ENCODE peak calls at places on chromosome 1, in eight cellular contexts. J is dorsolateral prefrontal cortex, I is upper lobe of right lung, S is PC-9, V is fibroblast of mammary gland, F is HCT116, H is heart right ventricle, W is transverse colon. Q is an unnamed sample.

GRCh38 chr1:244381887-244382565 is 69.7 kb downstream of the ADSS2 start:
- DNase-seq in J (no peak), I (no peak), S (no peak), V (peak; percentile 76), F (no peak), H (no peak), W (no peak), Q (no peak)

GRCh38 chr1:165512817-165513216 is 31.0 kb upstream of the LRRC52 start:
- DNase-seq in J (no peak), I (no peak), S (no peak), V (no peak), F (no peak), H (no peak), W (no peak), Q (no peak)

GRCh38 chr1:199009447-199009846 is 370.6 kb downstream of the PTPRC start:
- DNase-seq in J (no peak), I (no peak), S (no peak), V (no peak), F (no peak), H (no peak), W (no peak), Q (no peak)

GRCh38 chr1:25649041-25649440 is 32.5 kb downstream of the MAN1C1 start:
- DNase-seq in J (no peak), I (no peak), S (no peak), V (no peak), F (no peak), H (no peak), W (no peak), Q (no peak)

GRCh38 chr1:46134660-46135331 is 2.4 kb upstream of the PIK3R3 start:
- DNase-seq in J (no peak), I (no peak), S (peak; percentile 100), V (peak; percentile 95), F (no peak), H (peak; percentile 52), W (no peak), Q (no peak)

GRCh38 chr1:85307987-85308836 is 31.8 kb upstream of the BCL10 start:
- DNase-seq in J (peak; percentile 67), I (peak; percentile 92), S (peak; percentile 50), V (peak; percentile 86), F (peak; percentile 78), H (peak; percentile 89), W (peak; percentile 88), Q (peak; percentile 93)

GRCh38 chr1:7386226-7387052 is 384.7 kb upstream of the VAMP3 start:
- DNase-seq in J (no peak), I (no peak), S (no peak), V (peak; percentile 31), F (no peak), H (peak; percentile 1), W (no peak), Q (no peak)

GRCh38 chr1:61993331-61993961 is 201.2 kb upstream of the L1TD1 start:
- DNase-seq in J (no peak), I (no peak), S (peak; percentile 70), V (no peak), F (no peak), H (no peak), W (no peak), Q (no peak)

GRCh38 chr1:23475134-23475628 is 8.8 kb downstream of the ASAP3 start:
- DNase-seq in J (no peak), I (no peak), S (peak; percentile 58), V (peak; percentile 97), F (no peak), H (peak; percentile 11), W (no peak), Q (no peak)

GRCh38 chr1:168400139-168400538 is 119.5 kb downstream of the TBX19 start:
- DNase-seq in J (no peak), I (no peak), S (no peak), V (no peak), F (no peak), H (no peak), W (no peak), Q (no peak)

DNA sequence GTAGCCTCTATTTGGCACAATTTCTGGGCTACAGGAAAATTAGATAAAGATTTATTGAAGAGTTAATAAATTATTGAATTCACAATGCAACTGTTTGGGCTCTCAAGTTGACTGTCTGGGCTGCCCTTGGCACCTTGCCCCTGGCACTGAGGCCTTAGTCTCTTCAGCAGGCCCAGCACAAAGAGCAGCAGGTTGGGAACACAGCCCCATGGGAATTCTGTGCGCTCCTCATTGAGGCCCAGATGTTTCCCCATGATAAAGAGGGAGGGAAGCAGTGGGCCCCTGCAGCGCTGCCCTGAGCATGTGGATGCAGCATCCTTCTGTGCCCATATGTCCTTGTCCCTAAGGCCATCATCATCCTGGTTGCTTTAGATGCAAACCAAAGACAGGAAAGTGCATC is 2.9 kb downstream of the CRNN start:
- DNase-seq in J (no peak), I (peak; percentile 66), S (no peak), V (no peak), F (no peak), H (no peak), W (no peak), Q (no peak)
- TF ChIP-seq CTCF in J (no peak), I (no peak), S (no peak), V (no peak), F (no peak), H (no peak), W (no peak), Q (no peak)

GRCh38 chr1:151131832-151132675 is 14.4 kb downstream of the SEMA6C start:
- DNase-seq in J (no peak), I (peak; percentile 68), S (no peak), V (peak; percentile 25), F (no peak), H (no peak), W (peak; percentile 26), Q (no peak)
- H3K4me3 ChIP-seq in J (peak overlapping the region; percentile 56), I (peak overlapping the region; percentile 46), S (peak overlapping the region; percentile 42), V (peak overlapping the region; percentile 23), F (no peak overlapping the region), H (peak overlapping the region; percentile 44), W (no peak overlapping the region), Q (peak overlapping the region; percentile 39)

GRCh38 chr1:209107535-209107934 is 476.0 kb upstream of the CAMK1G start:
- DNase-seq in J (no peak), I (no peak), S (no peak), V (no peak), F (no peak), H (no peak), W (peak; percentile 44), Q (no peak)

GRCh38 chr1:209104646-209105045 is 478.9 kb upstream of the CAMK1G start:
- DNase-seq in J (no peak), I (no peak), S (no peak), V (no peak), F (no peak), H (no peak), W (no peak), Q (no peak)

GRCh38 chr1:209106861-209107260 is 476.7 kb upstream of the CAMK1G start:
- DNase-seq in J (no peak), I (no peak), S (no peak), V (no peak), F (no peak), H (no peak), W (no peak), Q (no peak)

GRCh38 chr1:209105769-209106168 is 477.7 kb upstream of the CAMK1G start:
- DNase-seq in J (no peak), I (no peak), S (no peak), V (no peak), F (no peak), H (no peak), W (no peak), Q (no peak)

DNA sequence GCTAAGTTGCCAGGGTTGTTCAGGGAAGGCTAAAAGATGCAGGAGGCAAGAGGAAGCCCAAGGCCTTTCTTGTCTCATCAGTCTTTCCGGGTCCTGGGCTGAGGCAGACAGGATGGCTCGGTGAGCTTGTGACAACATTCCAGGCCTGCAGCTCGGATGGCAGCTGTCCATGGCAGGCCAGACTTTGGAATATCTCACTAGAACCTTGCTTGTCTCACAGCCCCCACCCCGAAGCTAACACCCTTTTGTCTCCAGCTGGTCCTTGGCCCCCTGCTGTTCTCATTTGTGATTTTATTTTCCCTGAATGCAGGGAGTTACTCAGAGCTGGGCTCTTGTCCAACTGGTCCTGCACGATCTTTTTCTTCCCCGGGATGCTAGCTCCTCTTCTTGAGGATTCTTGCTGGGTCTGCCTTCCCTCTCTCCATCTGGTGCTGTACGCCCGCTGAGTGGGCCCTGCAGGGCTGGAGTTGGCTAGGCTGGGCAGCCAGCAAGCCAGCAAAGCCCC is 477.2 kb upstream of the CAMK1G start:
- DNase-seq in J (peak; percentile 21), I (no peak), S (no peak), V (peak; percentile 34), F (no peak), H (no peak), W (no peak), Q (no peak)
- TF ChIP-seq CTCF in J (no peak), I (no peak), S (no peak), V (peak; percentile 3), F (no peak), H (no peak), W (no peak), Q (no peak)

GRCh38 chr1:155856975-155857930 is at the start of gene GON4L:
- DNase-seq in J (peak; percentile 77), I (peak; percentile 93), S (peak; percentile 84), V (peak; percentile 90), F (peak; percentile 87), H (peak; percentile 90), W (peak; percentile 91), Q (peak; percentile 91)

GRCh38 chr1:155858805-155859233 is 548 bp upstream of the SYT11 start:
- DNase-seq in J (no peak), I (no peak), S (peak; percentile 69), V (peak; percentile 78), F (no peak), H (peak; percentile 5), W (peak; percentile 16), Q (no peak)

GRCh38 chr1:155859234-155859829 is at the start of gene SYT11:
- DNase-seq in J (peak; percentile 90), I (peak; percentile 96), S (peak; percentile 88), V (peak; percentile 93), F (peak; percentile 91), H (peak; percentile 96), W (peak; percentile 96), Q (peak; percentile 96)

GRCh38 chr1:155860939-155861496 is 1.7 kb downstream of the SYT11 start:
- DNase-seq in J (no peak), I (no peak), S (no peak), V (no peak), F (no peak), H (no peak), W (no peak), Q (no peak)

DNA sequence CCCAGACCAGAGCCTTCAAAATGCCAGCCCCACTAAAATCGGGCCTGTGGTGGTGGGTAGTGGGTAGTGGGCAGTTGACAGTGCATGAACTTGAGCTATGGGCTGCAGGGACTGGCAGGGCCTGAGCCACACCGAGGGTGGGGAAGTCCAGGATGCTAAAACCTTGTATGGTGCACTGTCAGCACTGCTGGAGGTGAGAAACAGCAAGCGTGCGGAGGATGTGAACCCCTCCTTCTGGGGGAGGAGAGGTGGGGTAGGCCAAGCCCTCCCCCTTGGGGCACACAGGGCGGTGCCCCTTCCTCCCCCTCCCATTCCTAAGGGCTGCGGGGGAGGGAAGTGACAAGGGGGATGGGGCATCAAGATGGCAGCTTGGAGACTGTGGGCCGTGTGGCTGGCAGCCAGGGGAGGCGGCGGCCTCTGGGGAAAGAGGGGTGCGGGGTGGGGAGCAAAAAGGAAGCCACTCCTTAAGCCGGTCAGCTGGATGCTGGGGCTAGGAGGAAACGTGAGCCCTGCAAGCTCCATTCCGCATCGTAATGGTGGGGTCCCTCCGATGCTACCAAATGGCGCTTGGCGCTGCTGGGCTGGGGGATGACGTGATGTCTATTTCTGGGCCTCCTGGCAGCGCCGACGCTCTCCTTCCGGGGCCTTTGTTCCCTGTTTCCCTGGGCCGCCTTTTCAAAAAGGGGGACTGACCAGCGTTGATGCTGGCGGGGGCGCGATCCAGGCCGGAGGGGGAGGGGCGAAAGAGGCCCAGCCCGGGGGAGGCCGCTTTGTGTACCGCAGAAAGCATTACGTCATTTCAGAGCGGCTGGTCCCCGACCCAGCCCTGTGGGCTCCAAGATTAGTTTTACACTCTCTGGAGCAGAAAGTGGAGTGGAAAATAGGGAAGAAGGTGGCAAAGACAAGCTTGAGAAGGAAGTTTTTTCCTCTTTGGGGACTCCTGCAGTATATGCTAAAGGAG is 794 bp downstream of the SYT11 start:
- DNase-seq in J (peak; percentile 85), I (peak; percentile 74), S (no peak), V (peak; percentile 74), F (no peak), H (peak; percentile 94), W (peak; percentile 55), Q (peak; percentile 81)
- H3K4me3 ChIP-seq in J (peak overlapping the region; percentile 81), I (peak overlapping the region; percentile 61), S (no peak overlapping the region), V (peak overlapping the region; percentile 65), F (no peak overlapping the region), H (peak overlapping the region; percentile 59), W (no peak overlapping the region), Q (peak overlapping the region; percentile 29)